ENCODE peak calls at places on chromosomes 11 and 22, in five cellular contexts. D, P, W, Y and V are unnamed samples.

GRCh38 chr11:120547871-120548681 is 36.5 kb downstream of the GRIK4 start:
- DNase-seq in W (peak), Y (peak), P (peak), D (no peak), V (peak)

GRCh38 chr22:45302047-45302446 is 7.7 kb upstream of the FAM118A start:
- DNase-seq in W (no peak), Y (no peak), D (no peak), P (no peak), V (peak)

GRCh38 chr22:34080501-34080900 is 160.2 kb upstream of the LARGE1 start:
- DNase-seq in P (no peak), D (no peak), Y (no peak), W (no peak), V (no peak)

GRCh38 chr11:19651654-19652053 is 61.0 kb upstream of the NAV2 start:
- DNase-seq in P (no peak), W (no peak), Y (no peak), D (no peak), V (no peak)

GRCh38 chr22:36452473-36453265 is 28.8 kb downstream of the TXN2 start:
- DNase-seq in W (no peak), P (no peak), D (no peak), Y (no peak), V (no peak)

GRCh38 chr11:100681064-100681502 is 6.0 kb upstream of the ARHGAP42 start:
- DNase-seq in Y (peak), W (no peak), D (no peak), P (peak), V (peak)

GRCh38 chr11:79119491-79120284 is 321.1 kb downstream of the TENM4 start:
- DNase-seq in W (peak), Y (no peak), D (no peak), P (no peak), V (no peak)

GRCh38 chr11:133921026-133921425 is 35.7 kb downstream of the IGSF9B start:
- DNase-seq in D (no peak), W (no peak), Y (peak), P (no peak), V (no peak)

GRCh38 chr11:126484266-126484665 is 128.8 kb downstream of the ST3GAL4 start:
- DNase-seq in D (no peak), P (no peak), W (no peak), Y (no peak), V (peak)

GRCh38 chr22:24686280-24686679 is 83.3 kb downstream of the GGT1 start:
- DNase-seq in Y (no peak), P (no peak), W (no peak), D (no peak), V (no peak)

GRCh38 chr22:44289429-44290171 is 23.2 kb downstream of the SHISAL1 start:
- DNase-seq in W (no peak), P (no peak), Y (no peak), D (no peak), V (no peak)

GRCh38 chr11:6365659-6366058 is 24.6 kb upstream of the SMPD1 start:
- DNase-seq in D (no peak), Y (no peak), W (no peak), P (peak), V (no peak)

GRCh38 chr22:44372611-44373010 is 59.9 kb upstream of the SHISAL1 start:
- DNase-seq in P (no peak), D (no peak), W (no peak), Y (no peak), V (no peak)

GRCh38 chr11:33893711-33894401 is 2.0 kb upstream of the LMO2 start:
- DNase-seq in D (peak), W (peak), P (no peak), Y (no peak), V (no peak)

GRCh38 chr11:119975561-119976152 is 162.3 kb downstream of the TRIM29 start:
- DNase-seq in Y (no peak), W (peak), P (no peak), D (no peak), V (no peak)

GRCh38 chr11:58285483-58286040 is 17.5 kb upstream of the OR10W1 start:
- DNase-seq in D (no peak), Y (no peak), W (no peak), P (no peak), V (no peak)

GRCh38 chr11:64611961-64612646 is 21.1 kb downstream of the SLC22A12 start:
- DNase-seq in D (no peak), Y (peak), W (no peak), P (no peak), V (no peak)

GRCh38 chr11:12539570-12539969 is 134.7 kb upstream of the TEAD1 start:
- DNase-seq in D (no peak), W (no peak), P (no peak), Y (no peak), V (peak)